ENCODE peak calls at places on chromosomes 12 and 14, in ten cellular contexts. A is naive thymus-derived CD4-positive, alpha-beta T cell; S is amniotic stem cell; K is stimulated activated CD4-positive, alpha-beta T cell treated with anti-CD3 and anti-CD28 coated beads, Interleukin-4, amount 100 ng/mL, for 1 hour; Y is mucosa of descending colon; V is nephron progenitor cell; C is amniotic epithelial cell; I is DMS 273 treated with DMSO at 0.1 percent for 48 hours; E is GM12891; J is skeletal muscle cell. B is an unnamed sample.

GRCh38 chr14:104855532-104856090 is 9.5 kb upstream of the CEP170B start:
- DNase-seq in A (no peak), S (no peak), K (no peak), Y (no peak), V (no peak), C (no peak), I (no peak), E (no peak), J (no peak), B (no peak)

GRCh38 chr14:99779751-99780150 is 13.5 kb upstream of the EML1 start:
- DNase-seq in A (no peak), S (no peak), K (no peak), Y (no peak), V (no peak), C (peak), I (no peak), E (no peak), J (no peak), B (no peak)

GRCh38 chr14:99035712-99036593 is 236.0 kb downstream of the BCL11B start:
- DNase-seq in A (no peak), S (peak), K (no peak), Y (peak), V (peak), C (peak), I (no peak), E (no peak), J (peak), B (peak)

GRCh38 chr14:104353921-104354701 is 215.7 kb downstream of the KIF26A start:
- DNase-seq in A (no peak), S (no peak), K (no peak), Y (no peak), V (no peak), C (no peak), I (no peak), E (no peak), J (no peak), B (no peak)

GRCh38 chr14:99600232-99600888 is 3.6 kb downstream of the CCDC85C start:
- DNase-seq in A (no peak), S (no peak), K (no peak), Y (no peak), V (no peak), C (no peak), I (no peak), E (no peak), J (no peak), B (no peak)

GRCh38 chr14:23622990-23623389 is 13.2 kb upstream of the DHRS2 start:
- DNase-seq in A (no peak), S (no peak), K (no peak), Y (no peak), V (no peak), C (no peak), I (no peak), E (no peak), J (no peak), B (no peak)

GRCh38 chr14:63564318-63564717 is 21.1 kb upstream of the PPP2R5E start:
- DNase-seq in A (no peak), S (no peak), K (no peak), Y (peak), V (no peak), C (no peak), I (no peak), E (no peak), J (no peak), B (peak)

GRCh38 chr12:123949118-123949774 is 23.4 kb downstream of the CCDC92 start:
- DNase-seq in A (no peak), S (no peak), K (no peak), Y (no peak), V (no peak), C (no peak), I (no peak), E (no peak), J (no peak), B (no peak)

GRCh38 chr14:74064883-74065282 is 19.4 kb downstream of the ALDH6A1 start:
- DNase-seq in A (no peak), S (no peak), K (no peak), Y (no peak), V (no peak), C (peak), I (no peak), E (no peak), J (no peak), B (no peak)

GRCh38 chr12:2251485-2252179 is 198.8 kb downstream of the CACNA1C start:
- DNase-seq in A (no peak), S (no peak), K (no peak), Y (no peak), V (no peak), C (no peak), I (no peak), E (no peak), J (no peak), B (no peak)

GRCh38 chr14:85415015-85415712 is 114.8 kb upstream of the FLRT2 start:
- DNase-seq in A (no peak), S (peak), K (no peak), Y (peak), V (no peak), C (peak), I (no peak), E (no peak), J (peak), B (no peak)

GRCh38 chr14:90419200-90419599 is 22.4 kb downstream of the CALM1 start:
- DNase-seq in A (no peak), S (peak), K (no peak), Y (peak), V (no peak), C (peak), I (no peak), E (no peak), J (peak), B (peak)

GRCh38 chr14:35747379-35747778 is 61.7 kb downstream of the RALGAPA1 start:
- DNase-seq in A (no peak), S (peak), K (no peak), Y (no peak), V (no peak), C (peak), I (no peak), E (no peak), J (no peak), B (no peak)

GRCh38 chr12:55718650-55719275 is 1.4 kb upstream of the RDH5 start:
- DNase-seq in A (no peak), S (no peak), K (no peak), Y (no peak), V (no peak), C (no peak), I (no peak), E (no peak), J (no peak), B (no peak)

GRCh38 chr14:91872517-91873470 is 5.5 kb upstream of the TC2N start:
- DNase-seq in A (peak), S (no peak), K (no peak), Y (peak), V (no peak), C (no peak), I (no peak), E (no peak), J (peak), B (peak)

GRCh38 chr14:103401223-103402214 is 16.3 kb downstream of the MARK3 start:
- DNase-seq in A (peak), S (peak), K (no peak), Y (no peak), V (peak), C (peak), I (no peak), E (no peak), J (no peak), B (no peak)

GRCh38 chr12:16691624-16692023 is 85.7 kb upstream of the LMO3 start:
- DNase-seq in A (no peak), S (no peak), K (no peak), Y (no peak), V (no peak), C (no peak), I (no peak), E (no peak), J (no peak), B (no peak)

GRCh38 chr14:96793547-96793946 is 3.6 kb upstream of the VRK1 start:
- DNase-seq in A (no peak), S (no peak), K (no peak), Y (no peak), V (no peak), C (no peak), I (no peak), E (no peak), J (no peak), B (peak)

GRCh38 chr14:57266060-57266459 is 2.6 kb downstream of the EXOC5 start:
- DNase-seq in A (no peak), S (no peak), K (no peak), Y (no peak), V (no peak), C (no peak), I (no peak), E (no peak), J (no peak), B (no peak)

GRCh38 chr12:76688001-76688400 is 75.9 kb upstream of the ZDHHC17 start:
- DNase-seq in A (no peak), S (no peak), K (no peak), Y (no peak), V (no peak), C (peak), I (no peak), E (no peak), J (no peak), B (no peak)

GRCh38 chr12:132171968-132172521 is 27.8 kb downstream of the NOC4L start:
- DNase-seq in A (no peak), S (no peak), K (no peak), Y (no peak), V (no peak), C (no peak), I (no peak), E (no peak), J (no peak), B (no peak)

GRCh38 chr14:92649934-92650545 is 98.4 kb downstream of the LGMN start:
- DNase-seq in A (peak), S (no peak), K (no peak), Y (peak), V (no peak), C (peak), I (no peak), E (no peak), J (peak), B (no peak)

GRCh38 chr14:71212683-71213107 is 305.4 kb downstream of the PCNX1 start:
- DNase-seq in A (no peak), S (no peak), K (no peak), Y (no peak), V (no peak), C (no peak), I (no peak), E (no peak), J (no peak), B (no peak)

B was measured in Calu3.